ENCODE peak calls at places on chromosomes 11 and 22, in ten cellular contexts. I, A, D, M, X, H, J, W, N and K are unnamed samples.

GRCh38 chr11:10807629-10808552 is 835 bp downstream of the EIF4G2 start:
- DNase-seq in W (peak), A (peak), I (peak), H (peak), M (peak), N (peak), D (peak), X (peak), J (peak), K (peak)

GRCh38 chr11:77065878-77066228 is 918 bp upstream of the CAPN5 start:
- DNase-seq in N (no peak), D (peak), W (no peak), I (no peak), X (no peak), J (no peak), M (no peak), A (no peak), H (peak), K (no peak)

GRCh38 chr11:68889948-68890446 is 13.6 kb downstream of the MRPL21 start:
- DNase-seq in N (no peak), X (no peak), J (peak), A (peak), H (no peak), M (no peak), W (no peak), D (no peak), I (no peak), K (no peak)

GRCh38 chr11:133821776-133822175 is 23.5 kb downstream of the SPATA19 start:
- DNase-seq in X (peak), H (no peak), W (peak), D (no peak), M (peak), N (no peak), I (no peak), A (no peak), J (peak), K (peak)

GRCh38 chr11:119375629-119376196 is 5.8 kb downstream of the USP2 start:
- DNase-seq in N (no peak), I (no peak), W (no peak), A (no peak), J (no peak), H (no peak), M (peak), X (no peak), D (peak), K (no peak)

GRCh38 chr11:112719736-112720525 is 241.3 kb upstream of the NCAM1 start:
- DNase-seq in W (no peak), J (no peak), H (no peak), I (no peak), N (no peak), M (no peak), X (no peak), D (no peak), A (no peak), K (no peak)

GRCh38 chr11:45248501-45249011 is 37.6 kb downstream of the SYT13 start:
- DNase-seq in M (no peak), W (no peak), X (no peak), N (no peak), H (no peak), A (no peak), J (no peak), D (no peak), I (no peak), K (no peak)

GRCh38 chr11:32312865-32313403 is 122.4 kb downstream of the WT1 start:
- DNase-seq in N (peak), W (peak), D (no peak), J (peak), A (peak), H (no peak), M (no peak), I (peak), X (no peak), K (peak)

GRCh38 chr11:102431404-102431803 is 21.2 kb downstream of the TMEM123 start:
- DNase-seq in W (no peak), A (no peak), H (no peak), N (no peak), X (no peak), I (no peak), D (no peak), M (no peak), J (no peak), K (no peak)

GRCh38 chr22:48587236-48587865 is 1240.3 kb downstream of the BRD1 start:
- DNase-seq in X (no peak), I (no peak), W (no peak), M (no peak), A (no peak), J (no peak), D (peak), H (peak), N (no peak), K (no peak)

GRCh38 chr11:96107143-96107829 is 183.4 kb upstream of the MTMR2 start:
- DNase-seq in N (no peak), X (no peak), A (no peak), I (no peak), D (no peak), W (no peak), M (no peak), J (peak), H (no peak), K (no peak)

GRCh38 chr11:16841984-16842383 is 103.5 kb downstream of the C11orf58 start:
- DNase-seq in A (no peak), M (no peak), J (no peak), X (no peak), W (no peak), D (no peak), I (no peak), N (no peak), H (no peak), K (no peak)

GRCh38 chr11:59560702-59561469 is 49.5 kb downstream of the OR4D9 start:
- DNase-seq in I (peak), M (peak), J (peak), D (peak), A (peak), X (peak), H (peak), N (peak), W (peak), K (peak)

GRCh38 chr11:121367434-121367833 is 74.9 kb downstream of the SC5D start:
- DNase-seq in D (no peak), J (peak), H (no peak), N (peak), I (peak), W (peak), M (no peak), A (no peak), X (no peak), K (peak)

GRCh38 chr11:6405039-6405667 is 13.7 kb downstream of the APBB1 start:
- DNase-seq in J (no peak), H (peak), A (no peak), X (peak), I (no peak), M (peak), N (no peak), W (no peak), D (peak), K (no peak)

GRCh38 chr11:13954591-13954990 is 7.9 kb upstream of the SPON1 start:
- DNase-seq in N (no peak), J (no peak), A (no peak), I (no peak), M (no peak), X (peak), H (no peak), D (no peak), W (no peak), K (no peak)

GRCh38 chr11:70712471-70712870 is 314.1 kb downstream of the CTTN start:
- DNase-seq in N (no peak), W (peak), A (no peak), I (no peak), D (peak), X (no peak), J (no peak), H (no peak), M (no peak), K (no peak)

GRCh38 chr22:17063372-17064106 is 21.3 kb upstream of the IL17RA start:
- DNase-seq in N (no peak), H (no peak), W (peak), I (no peak), A (no peak), M (no peak), X (no peak), D (no peak), J (peak), K (no peak)

GRCh38 chr11:107430525-107430924 is 27.1 kb downstream of the CWF19L2 start:
- DNase-seq in H (no peak), A (no peak), J (no peak), D (no peak), M (no peak), N (no peak), W (no peak), X (no peak), I (no peak), K (no peak)

GRCh38 chr22:42688241-42688913 is 32.3 kb downstream of the A4GALT start:
- DNase-seq in I (no peak), H (peak), X (peak), W (peak), A (peak), M (peak), N (no peak), J (peak), D (peak), K (no peak)

GRCh38 chr11:115623021-115623451 is 118.8 kb upstream of the CADM1 start:
- DNase-seq in M (no peak), X (no peak), N (no peak), A (peak), D (peak), W (no peak), I (no peak), J (peak), H (peak), K (no peak)

GRCh38 chr11:121497176-121497995 is 44.6 kb upstream of the SORL1-AS1 start:
- DNase-seq in J (no peak), X (no peak), H (no peak), N (no peak), W (no peak), A (no peak), I (no peak), D (no peak), M (no peak), K (no peak)

GRCh38 chr11:16169946-16170345 is 186.4 kb downstream of the SOX6 start:
- DNase-seq in H (no peak), J (no peak), D (no peak), X (no peak), N (no peak), I (no peak), A (peak), M (no peak), W (no peak), K (no peak)

GRCh38 chr11:120811199-120811598 is 212.7 kb upstream of the TBCEL start:
- DNase-seq in A (no peak), J (no peak), I (no peak), H (no peak), W (no peak), N (no peak), M (no peak), X (no peak), D (no peak), K (no peak)

GRCh38 chr22:21621891-21622623 is 7.8 kb downstream of the YDJC start:
- DNase-seq in J (no peak), I (no peak), D (no peak), N (no peak), M (no peak), A (no peak), W (peak), H (peak), X (no peak), K (no peak)

GRCh38 chr11:56967726-56968125 is 21.0 kb upstream of the OR5AK2 start:
- DNase-seq in I (no peak), H (no peak), N (no peak), W (no peak), M (no peak), X (no peak), D (no peak), A (no peak), J (no peak), K (no peak)

GRCh38 chr11:128179049-128179448 is 408.3 kb downstream of the ETS1 start:
- DNase-seq in W (no peak), I (no peak), A (peak), H (no peak), X (no peak), D (no peak), N (no peak), M (no peak), J (no peak), K (no peak)

GRCh38 chr11:127962416-127962815 is 624.9 kb downstream of the ETS1 start:
- DNase-seq in W (no peak), X (no peak), D (no peak), J (no peak), N (no peak), M (no peak), H (no peak), A (peak), I (no peak), K (no peak)

GRCh38 chr11:70473873-70474690 is 75.8 kb downstream of the CTTN start:
- DNase-seq in X (no peak), J (no peak), I (no peak), W (no peak), M (no peak), N (no peak), A (no peak), H (no peak), D (peak), K (no peak)

GRCh38 chr11:2581151-2581930 is 118.5 kb downstream of the KCNQ1OT1 start:
- DNase-seq in H (peak), M (no peak), D (peak), X (no peak), A (no peak), N (no peak), J (no peak), I (no peak), W (no peak), K (no peak)